ENCODE peak calls at places on chromosome 19, in ten cellular contexts. One of them, this sample, is unnamed.

GRCh38 chr19:2332341-2333026 is 4.0 kb downstream of the SPPL2B start:
- DNase-seq in transverse colon: peak; percentile 69
- DNase-seq in Peyer's patch: peak; percentile 90
- DNase-seq in IMR-90: no peak
- DNase-seq in ovary: no peak
- DNase-seq in HCT116: no peak
- DNase-seq in body of pancreas: no peak
- DNase-seq in uterus: no peak
- DNase-seq in heart left ventricle: no peak
- DNase-seq in breast epithelium: no peak
- DNase-seq in this sample: no peak

GRCh38 chr19:11767633-11768133 is 883 bp downstream of the ZNF441 start:
- DNase-seq in heart left ventricle: peak; percentile 25
- DNase-seq in body of pancreas: peak; percentile 74
- DNase-seq in uterus: peak; percentile 24
- DNase-seq in IMR-90: peak; percentile 37
- DNase-seq in HCT116: no peak
- DNase-seq in breast epithelium: peak; percentile 54
- DNase-seq in Peyer's patch: peak; percentile 28
- DNase-seq in ovary: peak; percentile 44
- DNase-seq in transverse colon: peak; percentile 69
- DNase-seq in this sample: peak; percentile 48

GRCh38 chr19:38478273-38478971 is 44.9 kb downstream of the RYR1 start:
- DNase-seq in heart left ventricle: no peak
- DNase-seq in ovary: no peak
- DNase-seq in body of pancreas: no peak
- DNase-seq in Peyer's patch: no peak
- DNase-seq in transverse colon: no peak
- DNase-seq in breast epithelium: no peak
- DNase-seq in HCT116: peak; percentile 35
- DNase-seq in uterus: no peak
- DNase-seq in IMR-90: no peak
- DNase-seq in this sample: no peak

GRCh38 chr19:12042893-12043292 is 7.4 kb upstream of the ZNF433 start:
- DNase-seq in uterus: no peak
- DNase-seq in IMR-90: no peak
- DNase-seq in body of pancreas: no peak
- DNase-seq in Peyer's patch: no peak
- DNase-seq in heart left ventricle: no peak
- DNase-seq in ovary: no peak
- DNase-seq in breast epithelium: no peak
- DNase-seq in transverse colon: no peak
- DNase-seq in HCT116: no peak
- DNase-seq in this sample: no peak

GRCh38 chr19:55447421-55448174 is 4.5 kb upstream of the SHISA7 start:
- DNase-seq in transverse colon: no peak
- DNase-seq in ovary: no peak
- DNase-seq in body of pancreas: no peak
- DNase-seq in Peyer's patch: no peak
- DNase-seq in breast epithelium: no peak
- DNase-seq in heart left ventricle: no peak
- DNase-seq in IMR-90: peak; percentile 15
- DNase-seq in HCT116: no peak
- DNase-seq in uterus: no peak
- DNase-seq in this sample: peak; percentile 63

GRCh38 chr19:40604647-40605200 is 3.6 kb downstream of the LTBP4 start:
- DNase-seq in IMR-90: no peak
- DNase-seq in uterus: no peak
- DNase-seq in body of pancreas: peak; percentile 20
- DNase-seq in Peyer's patch: no peak
- DNase-seq in ovary: peak; percentile 74
- DNase-seq in HCT116: no peak
- DNase-seq in breast epithelium: no peak
- DNase-seq in heart left ventricle: no peak
- DNase-seq in transverse colon: peak; percentile 76
- DNase-seq in this sample: peak; percentile 42

GRCh38 chr19:15550847-15551182 is 42.5 kb downstream of the CYP4F22 start:
- DNase-seq in transverse colon: no peak
- DNase-seq in HCT116: no peak
- DNase-seq in IMR-90: no peak
- DNase-seq in breast epithelium: no peak
- DNase-seq in body of pancreas: no peak
- DNase-seq in uterus: no peak
- DNase-seq in heart left ventricle: no peak
- DNase-seq in ovary: no peak
- DNase-seq in Peyer's patch: no peak
- DNase-seq in this sample: no peak

GRCh38 chr19:589693-590395 is at the start of gene HCN2:
- DNase-seq in IMR-90: no peak
- DNase-seq in breast epithelium: no peak
- DNase-seq in ovary: no peak
- DNase-seq in uterus: no peak
- DNase-seq in transverse colon: no peak
- DNase-seq in HCT116: no peak
- DNase-seq in Peyer's patch: no peak
- DNase-seq in body of pancreas: no peak
- DNase-seq in heart left ventricle: no peak
- DNase-seq in this sample: no peak

DNA sequence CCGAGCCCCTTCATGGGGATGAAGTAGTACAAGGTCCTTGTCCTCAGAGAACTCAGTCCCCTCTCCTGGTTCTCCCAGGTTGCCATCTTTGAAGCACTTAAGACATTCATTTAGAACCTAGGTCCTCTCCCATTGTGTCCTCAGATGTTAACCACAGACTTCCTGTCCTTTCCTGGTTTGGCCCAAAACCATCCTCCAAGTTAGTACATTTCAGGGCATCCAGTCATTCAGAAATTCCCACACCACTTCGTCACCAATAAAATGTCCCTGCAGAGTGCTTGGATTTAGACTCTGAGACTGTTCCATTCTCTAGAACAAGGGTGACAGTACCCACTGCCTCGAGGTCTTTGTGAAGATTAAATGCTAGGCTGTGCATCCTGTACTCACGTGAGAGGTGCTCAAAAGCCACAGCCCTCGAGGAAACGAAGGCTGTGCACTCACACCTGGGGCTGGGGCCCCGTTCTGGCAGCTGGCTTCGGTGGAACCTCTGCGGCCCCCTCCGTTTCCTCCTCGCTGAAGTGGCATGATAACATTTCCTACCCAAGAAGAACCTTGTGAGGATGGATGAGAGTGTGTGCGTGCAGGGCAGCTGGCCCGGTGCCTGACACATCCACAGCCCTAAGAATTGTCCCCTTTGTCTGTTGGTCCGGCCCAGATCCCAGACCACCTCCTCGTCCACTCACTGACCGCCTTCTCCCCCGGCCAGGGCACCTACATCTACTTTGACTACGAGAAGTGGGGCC is 4.7 kb downstream of the LENG1 start:
- DNase-seq in HCT116: no peak
- DNase-seq in uterus: no peak
- DNase-seq in transverse colon: no peak
- DNase-seq in breast epithelium: no peak
- DNase-seq in IMR-90: no peak
- DNase-seq in ovary: no peak
- DNase-seq in Peyer's patch: no peak
- DNase-seq in heart left ventricle: no peak
- DNase-seq in body of pancreas: no peak
- DNase-seq in this sample: no peak
- TF ChIP-seq POLR2A in HCT116: no peak
- TF ChIP-seq POLR2A in uterus: no peak
- TF ChIP-seq POLR2A in transverse colon: no peak
- TF ChIP-seq POLR2A in breast epithelium: no peak
- TF ChIP-seq POLR2A in IMR-90: no peak
- TF ChIP-seq POLR2A in ovary: no peak
- TF ChIP-seq POLR2A in Peyer's patch: no peak
- TF ChIP-seq POLR2A in heart left ventricle: no peak
- TF ChIP-seq POLR2A in body of pancreas: no peak
- TF ChIP-seq POLR2A in this sample: no peak

GRCh38 chr19:5665781-5666513 is 14.4 kb downstream of the MICOS13 start:
- DNase-seq in heart left ventricle: no peak
- DNase-seq in transverse colon: no peak
- DNase-seq in IMR-90: peak; percentile 84
- DNase-seq in breast epithelium: no peak
- DNase-seq in ovary: no peak
- DNase-seq in body of pancreas: no peak
- DNase-seq in Peyer's patch: no peak
- DNase-seq in uterus: no peak
- DNase-seq in HCT116: no peak
- DNase-seq in this sample: no peak

GRCh38 chr19:5667751-5668271 is 12.5 kb downstream of the MICOS13 start:
- DNase-seq in transverse colon: no peak
- DNase-seq in breast epithelium: no peak
- DNase-seq in uterus: no peak
- DNase-seq in body of pancreas: no peak
- DNase-seq in ovary: no peak
- DNase-seq in Peyer's patch: no peak
- DNase-seq in IMR-90: no peak
- DNase-seq in HCT116: no peak
- DNase-seq in heart left ventricle: no peak
- DNase-seq in this sample: no peak

GRCh38 chr19:5671600-5671999 is 8.7 kb downstream of the MICOS13 start:
- DNase-seq in HCT116: no peak
- DNase-seq in heart left ventricle: no peak
- DNase-seq in Peyer's patch: no peak
- DNase-seq in body of pancreas: no peak
- DNase-seq in IMR-90: no peak
- DNase-seq in uterus: no peak
- DNase-seq in breast epithelium: no peak
- DNase-seq in transverse colon: no peak
- DNase-seq in ovary: no peak
- DNase-seq in this sample: no peak

GRCh38 chr19:5666921-5667610 is 13.2 kb downstream of the MICOS13 start:
- DNase-seq in ovary: no peak
- DNase-seq in transverse colon: no peak
- DNase-seq in IMR-90: no peak
- DNase-seq in body of pancreas: no peak
- DNase-seq in heart left ventricle: no peak
- DNase-seq in uterus: no peak
- DNase-seq in Peyer's patch: no peak
- DNase-seq in HCT116: no peak
- DNase-seq in breast epithelium: no peak
- DNase-seq in this sample: no peak

DNA sequence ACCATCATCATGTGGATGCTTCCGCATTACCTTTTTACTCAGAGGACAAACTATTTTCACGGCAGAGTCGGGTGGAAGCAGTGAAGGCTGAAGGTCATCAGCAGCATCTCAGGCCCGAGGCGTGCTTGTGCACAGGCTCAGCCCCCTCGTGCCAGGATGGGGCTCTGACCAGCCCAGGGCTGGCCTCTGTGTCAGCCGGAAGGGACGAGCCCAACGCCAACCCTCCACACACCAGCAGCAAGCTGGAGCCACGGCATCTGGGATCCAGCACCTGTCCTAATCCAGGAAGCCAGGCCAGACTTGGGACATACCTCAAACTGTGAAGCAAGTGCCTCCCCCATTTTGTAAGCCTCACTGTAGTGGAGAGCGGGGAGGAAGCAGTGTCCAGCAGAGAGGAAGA is 11.1 kb downstream of the MICOS13 start:
- DNase-seq in transverse colon: no peak
- DNase-seq in IMR-90: no peak
- DNase-seq in uterus: no peak
- DNase-seq in HCT116: no peak
- DNase-seq in breast epithelium: no peak
- DNase-seq in body of pancreas: no peak
- DNase-seq in heart left ventricle: no peak
- DNase-seq in Peyer's patch: no peak
- DNase-seq in ovary: no peak
- DNase-seq in this sample: no peak
- H3K36me3 ChIP-seq in transverse colon: no peaks in the 10 kb centered on the region
- H3K36me3 ChIP-seq in IMR-90: peaks cover 56% of the 10 kb centered on the region
- H3K36me3 ChIP-seq in uterus: no peaks in the 10 kb centered on the region
- H3K36me3 ChIP-seq in HCT116: peaks cover 49% of the 10 kb centered on the region
- H3K36me3 ChIP-seq in breast epithelium: peaks cover 3% of the 10 kb centered on the region
- H3K36me3 ChIP-seq in body of pancreas: peaks cover 37% of the 10 kb centered on the region
- H3K36me3 ChIP-seq in heart left ventricle: peaks cover 64% of the 10 kb centered on the region
- H3K36me3 ChIP-seq in Peyer's patch: no peaks in the 10 kb centered on the region
- H3K36me3 ChIP-seq in ovary: no peaks in the 10 kb centered on the region
- H3K36me3 ChIP-seq in this sample: peaks cover 59% of the 10 kb centered on the region

GRCh38 chr19:18477974-18478373 is 40.0 kb upstream of the ISYNA1 start:
- DNase-seq in body of pancreas: no peak
- DNase-seq in transverse colon: no peak
- DNase-seq in uterus: no peak
- DNase-seq in HCT116: no peak
- DNase-seq in breast epithelium: no peak
- DNase-seq in ovary: no peak
- DNase-seq in Peyer's patch: no peak
- DNase-seq in IMR-90: no peak
- DNase-seq in heart left ventricle: no peak
- DNase-seq in this sample: no peak

GRCh38 chr19:18478545-18479311 is 40.8 kb upstream of the ISYNA1 start:
- DNase-seq in HCT116: no peak
- DNase-seq in uterus: peak; percentile 84
- DNase-seq in Peyer's patch: peak; percentile 59
- DNase-seq in IMR-90: peak; percentile 94
- DNase-seq in breast epithelium: no peak
- DNase-seq in transverse colon: peak; percentile 76
- DNase-seq in heart left ventricle: peak; percentile 81
- DNase-seq in ovary: peak; percentile 59
- DNase-seq in body of pancreas: peak; percentile 86
- DNase-seq in this sample: peak; percentile 84

GRCh38 chr19:18481505-18482222 is 40.2 kb downstream of the ELL start:
- DNase-seq in body of pancreas: no peak
- DNase-seq in IMR-90: no peak
- DNase-seq in uterus: no peak
- DNase-seq in breast epithelium: no peak
- DNase-seq in HCT116: no peak
- DNase-seq in ovary: no peak
- DNase-seq in transverse colon: no peak
- DNase-seq in Peyer's patch: no peak
- DNase-seq in heart left ventricle: no peak
- DNase-seq in this sample: no peak

GRCh38 chr19:18477042-18477760 is 39.3 kb upstream of the ISYNA1 start:
- DNase-seq in ovary: no peak
- DNase-seq in transverse colon: no peak
- DNase-seq in HCT116: no peak
- DNase-seq in uterus: no peak
- DNase-seq in Peyer's patch: no peak
- DNase-seq in heart left ventricle: no peak
- DNase-seq in IMR-90: no peak
- DNase-seq in breast epithelium: no peak
- DNase-seq in body of pancreas: no peak
- DNase-seq in this sample: no peak

DNA sequence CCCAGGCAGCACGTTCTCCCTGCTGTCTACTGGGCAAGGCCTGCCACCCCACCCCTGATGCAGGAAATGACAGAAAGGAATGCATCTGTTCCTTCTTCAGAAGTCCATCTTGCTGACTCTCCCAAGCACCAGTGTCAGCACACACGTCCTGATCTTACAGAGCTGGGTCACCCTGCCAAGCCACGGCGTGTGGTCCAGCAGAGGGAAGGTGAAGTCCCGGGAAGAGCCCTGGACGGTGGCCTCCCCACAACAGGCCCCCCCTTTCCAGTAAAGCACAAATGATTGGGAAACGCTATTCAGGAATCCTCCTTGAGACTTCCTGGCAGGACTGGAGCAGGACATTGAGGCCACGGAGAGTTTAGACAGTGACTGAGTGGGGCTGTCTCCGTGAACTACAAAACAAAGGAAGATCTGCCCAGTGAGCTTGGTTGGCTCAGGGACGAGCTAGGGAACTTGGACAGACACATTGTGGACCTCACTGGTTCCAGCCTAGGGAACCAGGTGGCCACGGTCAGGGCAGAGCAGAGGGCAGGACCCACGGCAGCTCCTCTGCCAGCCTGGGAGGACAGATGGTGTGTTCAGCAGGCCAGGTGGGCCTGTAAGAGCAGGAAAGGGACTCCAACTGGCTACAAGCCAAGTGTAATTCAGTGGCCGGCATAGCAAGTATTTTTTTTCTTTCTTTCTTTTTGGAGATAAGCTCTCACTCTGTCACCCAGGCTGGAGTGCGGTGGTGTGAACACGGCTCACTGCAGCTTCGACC is 41.7 kb downstream of the ELL start:
- DNase-seq in ovary: peak; percentile 49
- DNase-seq in heart left ventricle: peak; percentile 61
- DNase-seq in HCT116: no peak
- DNase-seq in transverse colon: peak; percentile 68
- DNase-seq in Peyer's patch: no peak
- DNase-seq in IMR-90: peak; percentile 64
- DNase-seq in body of pancreas: peak; percentile 78
- DNase-seq in breast epithelium: no peak
- DNase-seq in uterus: peak; percentile 78
- DNase-seq in this sample: peak; percentile 89
- H3K4me1 ChIP-seq in ovary: peaks cover 23% of the 10 kb centered on the region
- H3K4me1 ChIP-seq in heart left ventricle: peaks cover 65% of the 10 kb centered on the region
- H3K4me1 ChIP-seq in HCT116: peaks cover 25% of the 10 kb centered on the region
- H3K4me1 ChIP-seq in transverse colon: peaks cover 80% of the 10 kb centered on the region
- H3K4me1 ChIP-seq in Peyer's patch: peaks cover 17% of the 10 kb centered on the region
- H3K4me1 ChIP-seq in IMR-90: peaks cover 35% of the 10 kb centered on the region
- H3K4me1 ChIP-seq in body of pancreas: peaks cover 54% of the 10 kb centered on the region
- H3K4me1 ChIP-seq in breast epithelium: peaks cover 34% of the 10 kb centered on the region
- H3K4me1 ChIP-seq in uterus: no peaks in the 10 kb centered on the region
- H3K4me1 ChIP-seq in this sample: peaks cover 68% of the 10 kb centered on the region

GRCh38 chr19:49931293-49932040 is 2.2 kb upstream of the NUP62 start:
- DNase-seq in Peyer's patch: no peak
- DNase-seq in uterus: no peak
- DNase-seq in ovary: no peak
- DNase-seq in transverse colon: no peak
- DNase-seq in heart left ventricle: no peak
- DNase-seq in breast epithelium: no peak
- DNase-seq in IMR-90: no peak
- DNase-seq in HCT116: no peak
- DNase-seq in body of pancreas: no peak
- DNase-seq in this sample: no peak

GRCh38 chr19:49927526-49928264 is 1.3 kb upstream of the ATF5 start:
- DNase-seq in HCT116: no peak
- DNase-seq in heart left ventricle: no peak
- DNase-seq in uterus: no peak
- DNase-seq in breast epithelium: no peak
- DNase-seq in ovary: no peak
- DNase-seq in IMR-90: no peak
- DNase-seq in Peyer's patch: no peak
- DNase-seq in transverse colon: no peak
- DNase-seq in body of pancreas: no peak
- DNase-seq in this sample: no peak

GRCh38 chr19:49929611-49930482 is 543 bp upstream of the NUP62 start:
- DNase-seq in heart left ventricle: peak; percentile 94
- DNase-seq in IMR-90: peak; percentile 97
- DNase-seq in transverse colon: peak; percentile 95
- DNase-seq in breast epithelium: peak; percentile 84
- DNase-seq in body of pancreas: peak; percentile 96
- DNase-seq in Peyer's patch: peak; percentile 94
- DNase-seq in ovary: peak; percentile 94
- DNase-seq in HCT116: peak; percentile 98
- DNase-seq in uterus: peak; percentile 95
- DNase-seq in this sample: peak; percentile 98

GRCh38 chr19:49930483-49931011 is 1.2 kb upstream of the NUP62 start:
- DNase-seq in breast epithelium: no peak
- DNase-seq in HCT116: peak; percentile 38
- DNase-seq in body of pancreas: no peak
- DNase-seq in IMR-90: no peak
- DNase-seq in heart left ventricle: peak; percentile 53
- DNase-seq in uterus: peak; percentile 57
- DNase-seq in ovary: peak; percentile 78
- DNase-seq in Peyer's patch: no peak
- DNase-seq in transverse colon: peak; percentile 24
- DNase-seq in this sample: peak; percentile 79

DNA sequence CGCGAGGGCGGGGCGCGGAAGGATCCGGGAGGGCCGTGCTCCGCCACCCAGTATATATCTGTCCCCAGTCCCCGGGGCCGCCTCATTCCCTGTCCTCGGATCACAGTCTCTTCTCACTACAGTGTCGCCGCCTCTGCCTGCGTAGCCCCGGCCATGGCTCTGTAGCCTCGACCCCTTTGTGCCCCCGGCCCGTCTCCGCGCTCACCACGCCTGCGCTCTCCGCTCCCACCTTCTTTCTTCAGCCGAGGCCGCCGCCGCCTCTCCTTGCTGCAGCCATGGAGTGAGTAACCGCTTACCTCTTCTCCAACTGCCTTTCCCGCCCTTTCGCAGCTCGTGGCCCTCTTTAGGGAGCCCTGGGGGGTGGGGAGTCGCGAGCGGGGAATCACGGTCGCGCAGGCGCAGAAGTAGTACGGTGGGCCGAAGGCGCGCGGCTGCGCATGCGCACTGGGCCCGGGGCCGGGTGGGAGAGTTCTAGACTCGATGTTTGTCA is at the start of the genes ATF5 and NUP62:
- DNase-seq in breast epithelium: peak; percentile 87
- DNase-seq in IMR-90: peak; percentile 75
- DNase-seq in uterus: peak; percentile 88
- DNase-seq in ovary: peak; percentile 94
- DNase-seq in body of pancreas: peak; percentile 89
- DNase-seq in Peyer's patch: peak; percentile 81
- DNase-seq in HCT116: peak; percentile 59
- DNase-seq in heart left ventricle: peak; percentile 92
- DNase-seq in transverse colon: peak; percentile 90
- DNase-seq in this sample: peak; percentile 93
- TF ChIP-seq POLR2A in breast epithelium: no peak
- TF ChIP-seq POLR2A in IMR-90: peak; percentile 77
- TF ChIP-seq POLR2A in uterus: no peak
- TF ChIP-seq POLR2A in ovary: no peak
- TF ChIP-seq POLR2A in body of pancreas: no peak
- TF ChIP-seq POLR2A in Peyer's patch: no peak
- TF ChIP-seq POLR2A in HCT116: peak; percentile 86
- TF ChIP-seq POLR2A in heart left ventricle: no peak
- TF ChIP-seq POLR2A in transverse colon: no peak
- TF ChIP-seq POLR2A in this sample: no peak

This sample was measured in adrenal gland.